ENCODE peak calls at places on chromosomes 16 and 17, in nine cellular contexts. V, F, J, M, L, O, B, N and R are unnamed samples.

GRCh38 chr16:84648595-84649510 is 542 bp downstream of the KLHL36 start:
- DNase-seq in V (peak; percentile 62), L (peak; percentile 73), N (no peak), F (peak; percentile 79), J (no peak), B (peak; percentile 68), M (no peak), O (no peak), R (peak; percentile 93)

GRCh38 chr16:84927621-84928591 is 83.4 kb downstream of the ZDHHC7 start:
- DNase-seq in N (no peak), L (no peak), B (no peak), V (no peak), M (no peak), O (no peak), J (no peak), F (no peak), R (peak; percentile 85)

GRCh38 chr16:64791756-64792155 is 330.1 kb downstream of the CDH11 start:
- DNase-seq in O (no peak), L (no peak), N (no peak), B (no peak), J (no peak), F (no peak), M (no peak), V (no peak), R (no peak)

GRCh38 chr17:12637015-12637414 is 28.7 kb upstream of the MYOCD start:
- DNase-seq in L (no peak), B (no peak), V (no peak), N (no peak), F (no peak), M (no peak), O (peak; percentile 5), J (no peak), R (no peak)

GRCh38 chr17:66612993-66613392 is 221.9 kb upstream of the CACNG5 start:
- DNase-seq in N (no peak), O (no peak), M (no peak), J (no peak), B (no peak), V (no peak), F (peak; percentile 44), L (no peak), R (no peak)

GRCh38 chr17:75183999-75184884 is 1.5 kb upstream of the SUMO2 start:
- DNase-seq in O (no peak), M (no peak), L (no peak), B (no peak), V (no peak), F (no peak), N (no peak), J (no peak), R (peak; percentile 31)

GRCh38 chr17:4808378-4808767 is 1.4 kb downstream of the PLD2 start:
- DNase-seq in B (peak; percentile 80), M (no peak), J (no peak), V (no peak), F (no peak), L (peak; percentile 29), O (no peak), N (peak; percentile 50), R (no peak)

GRCh38 chr17:60146206-60146605 is 3.6 kb upstream of the CA4 start:
- DNase-seq in B (no peak), F (no peak), N (no peak), L (no peak), O (no peak), J (no peak), M (no peak), V (no peak), R (no peak)

DNA sequence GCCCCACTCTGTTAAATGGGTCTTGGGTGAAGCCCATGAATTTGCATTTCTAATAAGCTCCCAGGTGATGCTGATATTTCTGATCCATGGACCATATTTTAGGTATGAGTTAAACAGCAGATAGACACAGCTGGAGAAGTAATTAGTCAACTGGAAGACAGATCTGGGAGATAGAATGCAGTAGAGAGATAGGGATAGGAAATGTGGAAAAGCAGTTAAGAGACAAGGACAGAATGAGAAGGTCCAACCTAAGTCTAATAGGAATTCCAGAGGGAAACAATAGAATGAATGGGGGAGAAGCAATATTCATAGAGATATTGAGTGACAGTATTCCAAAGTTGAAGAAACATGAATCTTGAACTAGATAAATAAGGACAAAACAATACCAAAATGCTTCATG is 71.7 kb downstream of the GPRC5B start:
- DNase-seq in F (no peak), O (no peak), L (no peak), V (no peak), B (no peak), M (no peak), N (no peak), J (no peak), R (no peak)
- TF ChIP-seq POLR2AphosphoS5 in F (no peak), O (no peak), L (no peak), V (no peak), B (no peak), M (no peak), N (no peak), J (no peak), R (no peak)

DNA sequence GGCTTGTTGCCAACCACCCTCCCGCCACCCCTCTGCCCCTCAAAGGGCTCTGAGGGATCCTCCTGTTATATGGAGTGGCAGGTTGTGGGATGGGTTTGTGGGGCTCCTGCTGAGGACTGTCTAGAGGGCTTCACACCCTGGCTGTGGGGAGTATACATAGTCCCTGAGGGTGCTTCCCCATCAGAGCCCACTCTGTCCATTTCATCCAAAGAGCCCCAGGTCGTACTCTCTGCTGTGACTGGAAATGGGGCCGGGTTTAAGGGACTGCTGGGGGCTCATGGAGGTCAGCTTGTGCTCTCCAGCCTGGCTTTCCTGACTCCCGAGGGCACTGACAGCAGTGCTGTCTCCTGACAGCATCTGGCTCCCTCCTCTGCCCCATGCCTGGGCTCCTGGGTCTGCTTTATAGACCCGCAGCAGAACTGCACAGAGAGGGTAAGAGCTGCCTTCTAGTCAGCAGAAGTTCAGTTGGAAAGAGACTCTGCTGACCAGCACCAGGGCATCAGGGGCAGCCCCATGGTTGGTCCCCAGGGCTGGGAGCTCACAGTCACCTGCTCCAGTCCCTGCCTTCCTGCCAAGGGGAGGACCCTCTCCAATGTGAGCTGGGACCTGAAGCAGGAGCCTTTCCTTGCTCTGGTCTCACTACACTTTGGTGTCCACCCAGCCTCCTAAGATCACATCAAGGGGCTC is 17.8 kb upstream of the TNS4 start:
- DNase-seq in O (no peak), V (no peak), J (no peak), F (no peak), N (no peak), M (no peak), B (no peak), L (no peak), R (peak; percentile 64)
- H3K4me1 ChIP-seq in O (peaks cover 5% of the 10 kb centered on the region), V (peaks cover 5% of the 10 kb centered on the region), J (peaks cover 18% of the 10 kb centered on the region), F (peaks cover 7% of the 10 kb centered on the region), N (peaks cover 8% of the 10 kb centered on the region), M (peaks cover 73% of the 10 kb centered on the region), B (peaks cover 15% of the 10 kb centered on the region), L (no peaks in the 10 kb centered on the region), R (peaks cover 69% of the 10 kb centered on the region)

GRCh38 chr16:2233872-2234812 is 2.1 kb upstream of the DNASE1L2 start:
- DNase-seq in B (no peak), O (no peak), F (no peak), L (no peak), M (no peak), N (no peak), V (no peak), J (no peak), R (peak; percentile 61)
- H3K36me3 ChIP-seq in B (peaks cover 67% of the 10 kb centered on the region), O (no peaks in the 10 kb centered on the region), F (peaks cover 62% of the 10 kb centered on the region), L (peaks cover 27% of the 10 kb centered on the region), M (peaks cover 12% of the 10 kb centered on the region), N (peaks cover 24% of the 10 kb centered on the region), V (peaks cover 5% of the 10 kb centered on the region), J (peaks cover 40% of the 10 kb centered on the region), R (peaks cover 58% of the 10 kb centered on the region)

GRCh38 chr17:1179112-1179634 is 608 bp downstream of the ABR start:
- DNase-seq in F (peak; percentile 69), J (no peak), O (no peak), M (no peak), V (no peak), N (no peak), L (no peak), B (no peak), R (peak; percentile 84)

GRCh38 chr17:1180434-1180742 is 607 bp upstream of the ABR start:
- DNase-seq in L (no peak), V (peak; percentile 35), J (no peak), O (no peak), F (no peak), N (no peak), M (no peak), B (no peak), R (no peak)

GRCh38 chr17:1181769-1182137 is 2.0 kb upstream of the ABR start:
- DNase-seq in V (no peak), F (no peak), O (no peak), N (no peak), B (no peak), M (no peak), J (no peak), L (no peak), R (no peak)

GRCh38 chr17:1180958-1181768 is 1.4 kb upstream of the ABR start:
- DNase-seq in L (no peak), F (no peak), N (no peak), J (no peak), M (no peak), O (no peak), B (no peak), V (peak; percentile 75), R (peak; percentile 89)

DNA sequence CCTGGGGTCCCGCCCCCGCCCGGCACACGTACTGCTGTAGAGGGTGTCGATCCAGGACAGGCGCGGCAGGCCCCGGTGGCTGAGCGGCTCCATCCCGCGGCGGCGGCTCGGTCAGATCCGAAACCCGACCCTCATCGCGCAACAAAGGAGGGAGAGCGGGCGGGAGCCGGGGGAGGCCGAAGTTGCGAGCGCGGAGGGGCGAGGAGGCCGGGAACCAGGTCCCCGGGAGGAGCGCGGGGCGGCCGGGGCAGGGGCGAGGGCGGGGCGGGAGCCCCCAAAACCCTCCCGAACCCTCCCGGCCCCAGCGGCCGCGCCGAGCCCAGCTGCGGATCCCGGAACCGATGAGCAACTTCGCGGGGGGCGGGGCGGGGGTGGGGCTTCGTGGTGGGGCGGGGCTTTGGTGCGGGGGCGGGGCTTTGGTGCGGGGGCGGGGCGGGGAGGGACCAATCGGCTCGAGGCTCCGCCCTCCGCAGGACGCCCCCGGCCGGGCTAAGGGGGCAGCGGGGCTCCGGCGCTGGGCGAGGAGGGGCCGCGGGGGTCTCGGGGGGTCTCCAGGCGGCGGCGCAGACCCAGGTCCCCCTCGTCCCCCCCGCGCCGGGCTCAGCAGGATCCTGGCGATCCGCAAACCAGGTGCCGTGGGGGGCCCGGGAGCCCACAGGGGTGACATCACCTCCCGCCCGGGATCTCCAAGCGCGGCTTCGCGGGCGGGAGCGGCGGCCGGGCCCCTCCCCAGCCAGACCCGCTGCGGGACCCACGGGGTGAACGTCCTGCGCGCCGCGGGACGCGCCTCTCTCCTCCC is at the start of gene ABR:
- DNase-seq in N (no peak), J (no peak), F (peak; percentile 91), M (no peak), L (peak; percentile 46), O (no peak), V (peak; percentile 74), B (peak; percentile 51), R (peak; percentile 90)
- TF ChIP-seq POLR2AphosphoS5 in N (no peak), J (no peak), F (peak; percentile 15), M (peak; percentile 77), L (peak; percentile 39), O (no peak), V (peak; percentile 67), B (no peak), R (peak; percentile 73)